ENCODE peak calls at places on chromosome 22, in seven cellular contexts. P, B, F, Y, E, C and T are unnamed samples.

GRCh38 chr22:36287881-36288515 is 35.1 kb downstream of the APOL1 start:
- DNase-seq in P (no peak), B (no peak), F (no peak), Y (no peak), E (no peak), C (no peak), T (no peak)

GRCh38 chr22:49262167-49262566 is 565.5 kb downstream of the BRD1 start:
- DNase-seq in P (no peak), B (no peak), F (no peak), Y (no peak), E (no peak), C (no peak), T (no peak)

GRCh38 chr22:46963672-46964545 is 201.5 kb downstream of the TBC1D22A start:
- DNase-seq in P (no peak), B (no peak), F (no peak), Y (no peak), E (no peak), C (no peak), T (no peak)

GRCh38 chr22:32475428-32476010 is 908 bp downstream of the FBXO7 start:
- DNase-seq in P (peak), B (no peak), F (peak), Y (no peak), E (peak), C (no peak), T (no peak)

GRCh38 chr22:44395116-44396005 is 82.6 kb upstream of the SHISAL1 start:
- DNase-seq in P (no peak), B (no peak), F (no peak), Y (no peak), E (no peak), C (no peak), T (no peak)

GRCh38 chr22:26476705-26477340 is 6.8 kb downstream of the HPS4 start:
- DNase-seq in P (no peak), B (no peak), F (no peak), Y (no peak), E (no peak), C (no peak), T (no peak)

GRCh38 chr22:31130873-31131272 is 8.1 kb downstream of the INPP5J start:
- DNase-seq in P (no peak), B (no peak), F (no peak), Y (no peak), E (no peak), C (no peak), T (no peak)

GRCh38 chr22:17910561-17911311 is 113.6 kb downstream of the MICAL3 start:
- DNase-seq in P (no peak), B (peak), F (no peak), Y (no peak), E (peak), C (no peak), T (peak)

GRCh38 chr22:37803195-37803635 is 4.5 kb upstream of the GCAT start:
- DNase-seq in P (no peak), B (no peak), F (peak), Y (no peak), E (no peak), C (no peak), T (no peak)

GRCh38 chr22:41132555-41132954 is 40.2 kb downstream of the EP300 start:
- DNase-seq in P (no peak), B (no peak), F (no peak), Y (no peak), E (no peak), C (no peak), T (no peak)